ENCODE peak calls at places on chromosomes 7 and 10, in ten cellular contexts. Q, E, J, H, A, M, G, I, P and L are unnamed samples.

GRCh38 chr7:49773082-49773938 is at the start of gene VWC2:
- DNase-seq in P (no peak), E (no peak), M (no peak), Q (no peak), J (no peak), I (no peak), A (no peak), H (no peak), G (no peak), L (peak; percentile 10)

GRCh38 chr7:84372155-84372621 is 177.6 kb upstream of the SEMA3A start:
- DNase-seq in G (no peak), M (no peak), E (no peak), Q (no peak), J (no peak), P (peak; percentile 89), A (peak; percentile 88), I (peak; percentile 2), H (peak; percentile 91), L (no peak)

GRCh38 chr10:79344502-79345195 is 2.6 kb upstream of the PPIF start:
- DNase-seq in A (no peak), J (no peak), G (no peak), E (no peak), M (peak; percentile 88), P (no peak), H (no peak), Q (no peak), I (no peak), L (no peak)

GRCh38 chr7:117157121-117157870 is 165.6 kb downstream of the WNT2 start:
- DNase-seq in E (peak; percentile 66), I (no peak), G (no peak), Q (no peak), P (peak; percentile 98), A (peak; percentile 93), J (no peak), H (peak; percentile 36), M (peak; percentile 56), L (no peak)

GRCh38 chr7:88106430-88106829 is 113.4 kb downstream of the SRI start:
- DNase-seq in H (no peak), G (no peak), E (no peak), J (no peak), M (no peak), Q (peak; percentile 4), P (no peak), I (no peak), A (no peak), L (no peak)

GRCh38 chr10:133277993-133278576 is 1.4 kb upstream of the ADAM8 start:
- DNase-seq in I (no peak), P (no peak), G (peak; percentile 72), A (peak; percentile 6), H (no peak), J (no peak), M (peak; percentile 48), E (no peak), Q (peak; percentile 77), L (no peak)

GRCh38 chr7:127628445-127628844 is 10.5 kb upstream of the PAX4 start:
- DNase-seq in J (no peak), I (no peak), E (no peak), G (no peak), H (no peak), A (no peak), P (no peak), M (no peak), Q (peak; percentile 24), L (no peak)

GRCh38 chr7:11750191-11750590 is 81.8 kb downstream of the THSD7A start:
- DNase-seq in A (no peak), Q (no peak), I (no peak), G (no peak), J (no peak), M (no peak), E (no peak), H (no peak), P (no peak), L (no peak)

GRCh38 chr10:131760416-131761166 is 140.2 kb upstream of the PPP2R2D start:
- DNase-seq in M (no peak), H (no peak), A (no peak), P (no peak), E (no peak), J (no peak), I (no peak), Q (no peak), G (no peak), L (no peak)

GRCh38 chr10:52443419-52444388 is 129.6 kb downstream of the DKK1 start:
- DNase-seq in H (peak; percentile 12), P (peak; percentile 93), E (no peak), J (no peak), I (no peak), Q (no peak), A (peak; percentile 100), G (peak; percentile 13), M (no peak), L (no peak)

GRCh38 chr10:812787-813186 is 118.7 kb downstream of the LARP4B start:
- DNase-seq in Q (no peak), I (no peak), A (no peak), H (no peak), J (no peak), G (no peak), M (no peak), E (no peak), P (no peak), L (no peak)

GRCh38 chr7:137774793-137775201 is 72.0 kb downstream of the DGKI start:
- DNase-seq in Q (no peak), J (no peak), P (peak; percentile 16), E (no peak), A (peak; percentile 15), M (no peak), H (no peak), I (no peak), G (no peak), L (no peak)

GRCh38 chr10:15518256-15518655 is 147.2 kb upstream of the FAM171A1 start:
- DNase-seq in H (peak; percentile 70), A (peak; percentile 79), G (no peak), J (no peak), Q (no peak), I (no peak), P (peak; percentile 51), M (no peak), E (no peak), L (no peak)

GRCh38 chr10:92131271-92131820 is 159.5 kb downstream of the CPEB3 start:
- DNase-seq in G (no peak), M (no peak), Q (no peak), A (peak; percentile 8), I (no peak), E (no peak), J (no peak), H (no peak), P (no peak), L (no peak)

GRCh38 chr7:81833401-81833800 is 63.6 kb upstream of the HGF start:
- DNase-seq in E (no peak), I (no peak), J (no peak), A (no peak), H (no peak), P (peak; percentile 73), G (no peak), M (no peak), Q (no peak), L (no peak)

GRCh38 chr7:87219545-87220025 is at the start of gene TMEM243:
- DNase-seq in A (peak; percentile 54), J (peak; percentile 45), I (peak; percentile 64), G (peak; percentile 31), H (no peak), M (peak; percentile 68), P (peak; percentile 68), E (peak; percentile 76), Q (peak; percentile 88), L (peak; percentile 43)

GRCh38 chr10:14571866-14572507 is 202.7 kb downstream of the FAM107B start:
- DNase-seq in P (peak; percentile 20), A (peak; percentile 72), E (no peak), Q (no peak), G (peak; percentile 96), H (no peak), I (peak; percentile 73), J (no peak), M (peak; percentile 91), L (no peak)

GRCh38 chr10:114631678-114632417 is 26.2 kb downstream of the ABLIM1 start:
- DNase-seq in M (peak; percentile 43), Q (peak; percentile 31), P (no peak), J (peak; percentile 47), G (peak; percentile 76), A (no peak), I (peak; percentile 39), H (no peak), E (peak; percentile 64), L (peak; percentile 44)

GRCh38 chr10:22649977-22650376 is 64.4 kb downstream of the PIP4K2A start:
- DNase-seq in E (no peak), G (no peak), M (no peak), J (no peak), Q (no peak), A (no peak), P (no peak), I (no peak), H (no peak), L (no peak)
- TF ChIP-seq CTCF in E (no peak), G (no peak), M (no peak), J (no peak), Q (no peak), A (no peak), P (no peak), I (no peak), H (no peak), L (no peak)

GRCh38 chr7:106094780-106095179 is 17.3 kb downstream of the SYPL1 start:
- DNase-seq in E (no peak), J (no peak), G (no peak), H (no peak), P (no peak), I (no peak), Q (no peak), M (no peak), A (no peak), L (no peak)
- TF ChIP-seq CTCF in E (no peak), J (no peak), G (no peak), H (no peak), P (no peak), I (no peak), Q (no peak), M (no peak), A (peak; percentile 46), L (no peak)

DNA sequence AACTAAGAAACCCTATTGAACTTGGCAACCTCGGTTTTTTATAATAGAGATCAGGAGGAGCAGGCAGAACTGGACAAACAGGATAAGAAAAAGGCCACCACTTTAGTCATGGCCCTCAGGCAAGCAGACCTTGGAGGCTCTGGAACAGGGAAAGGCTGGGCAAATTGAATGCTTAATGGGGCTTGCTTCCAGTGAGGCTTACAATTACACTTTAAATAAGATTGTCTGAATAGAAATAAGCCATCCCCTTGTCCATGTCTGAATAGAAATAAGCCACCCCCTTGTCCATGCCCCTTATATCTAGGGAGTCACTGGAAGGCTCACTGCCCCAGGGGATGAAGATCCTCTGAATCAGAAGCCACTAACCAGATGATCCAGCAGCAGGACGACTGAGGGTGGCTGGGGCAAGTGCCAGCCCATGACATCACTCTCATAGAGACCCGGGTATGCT is 40.6 kb downstream of the AKR1B15 start:
- DNase-seq in J (no peak), M (no peak), P (peak; percentile 40), E (no peak), H (no peak), I (peak; percentile 43), G (no peak), Q (no peak), A (peak; percentile 87), L (no peak)
- TF ChIP-seq CTCF in J (no peak), M (no peak), P (no peak), E (no peak), H (no peak), I (no peak), G (no peak), Q (no peak), A (no peak), L (no peak)

DNA sequence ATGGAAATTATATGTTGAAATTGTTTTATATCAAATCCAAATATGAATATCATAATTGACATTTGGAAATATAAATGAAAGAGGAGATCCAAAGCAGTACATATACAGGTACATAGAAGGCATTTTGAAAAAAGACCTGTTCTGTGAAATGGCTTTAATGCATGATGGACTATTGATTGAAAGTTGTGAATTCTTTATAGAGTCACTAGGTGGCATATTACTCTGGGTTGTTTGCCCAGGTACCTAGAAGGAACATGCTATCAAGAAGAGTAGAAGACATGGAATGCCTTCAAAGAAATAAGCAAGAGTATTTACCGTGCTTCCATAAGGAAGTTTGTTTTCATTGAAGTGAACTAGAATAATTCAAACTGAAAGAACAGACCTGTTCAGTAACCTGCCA is 160.0 kb upstream of the ANK3 start:
- DNase-seq in J (no peak), I (peak; percentile 5), G (peak; percentile 6), E (no peak), Q (peak; percentile 23), H (no peak), M (no peak), P (peak; percentile 3), A (peak; percentile 89), L (no peak)
- TF ChIP-seq CTCF in J (no peak), I (peak; percentile 62), G (peak; percentile 53), E (no peak), Q (no peak), H (no peak), M (peak; percentile 31), P (peak; percentile 22), A (peak; percentile 97), L (peak; percentile 52)